ENCODE peak calls at places on chromosomes 7 and 10, in nine cellular contexts. S is Peyer's patch, H is left ventricle myocardium inferior, V is GM12865, U is MM.1S, Q is IMR-90, M is progenitor cell of endocrine pancreas, R is cardiac muscle cell, G is heart right ventricle. Z is an unnamed sample.

GRCh38 chr10:61742812-61743211 is 80.1 kb downstream of the CABCOCO1 start:
- DNase-seq in U (no peak), R (no peak), G (no peak), H (no peak), V (no peak), Q (no peak), S (no peak), M (no peak), Z (no peak)

GRCh38 chr10:74485283-74485682 is 334.3 kb downstream of the ADK start:
- DNase-seq in U (no peak), Q (no peak), V (no peak), G (no peak), S (no peak), H (no peak), M (no peak), R (no peak), Z (no peak)

GRCh38 chr7:101728128-101728527 is 89.3 kb upstream of the CUX1 start:
- DNase-seq in H (no peak), R (no peak), G (no peak), U (no peak), Q (no peak), V (no peak), S (no peak), M (no peak), Z (no peak)

GRCh38 chr7:140403878-140404564 is at the start of gene RAB19:
- DNase-seq in S (peak), G (no peak), R (peak), Q (no peak), H (no peak), M (peak), U (peak), V (peak), Z (no peak)

GRCh38 chr10:111756541-111757061 is 427.0 kb downstream of the GPAM start:
- DNase-seq in V (peak), M (peak), R (peak), Q (no peak), G (no peak), U (peak), H (peak), S (peak), Z (no peak)

GRCh38 chr10:114404171-114405010 is at the start of gene AFAP1L2:
- DNase-seq in G (peak), R (peak), V (no peak), H (peak), M (peak), U (no peak), S (peak), Q (no peak), Z (no peak)

GRCh38 chr10:133377818-133378250 is 1.2 kb upstream of the PAOX start:
- DNase-seq in S (no peak), V (no peak), H (no peak), U (no peak), G (no peak), Q (no peak), M (no peak), R (no peak), Z (no peak)

GRCh38 chr10:47244560-47245500 is 55.2 kb upstream of the GDF10 start:
- DNase-seq in U (no peak), Q (no peak), M (no peak), V (no peak), H (no peak), S (no peak), G (no peak), R (no peak), Z (no peak)

GRCh38 chr10:132628966-132629900 is 91.6 kb downstream of the INPP5A start:
- DNase-seq in Q (no peak), R (no peak), U (no peak), G (peak), H (peak), S (peak), V (no peak), M (no peak), Z (no peak)

GRCh38 chr7:34269084-34269483 is 363.7 kb downstream of the BMPER start:
- DNase-seq in S (no peak), Q (no peak), G (no peak), M (no peak), H (no peak), R (no peak), V (no peak), U (no peak), Z (no peak)

GRCh38 chr10:79472951-79473350 is 27.5 kb upstream of the ZCCHC24 start:
- DNase-seq in R (no peak), V (no peak), H (no peak), Q (no peak), S (no peak), U (no peak), G (no peak), M (no peak), Z (no peak)

GRCh38 chr10:115882021-115882420 is 391.0 kb downstream of the GFRA1 start:
- DNase-seq in Q (no peak), S (no peak), H (no peak), V (no peak), R (no peak), G (no peak), M (no peak), U (no peak), Z (no peak)

GRCh38 chr10:120272350-120272749 is 184.7 kb upstream of the PLPP4 start:
- DNase-seq in Q (no peak), R (no peak), H (no peak), V (no peak), M (no peak), U (no peak), S (no peak), G (no peak), Z (no peak)

GRCh38 chr10:21364196-21365114 is 161.0 kb downstream of the SKIDA1 start:
- DNase-seq in G (peak), R (peak), V (no peak), U (no peak), H (peak), Q (peak), M (no peak), S (peak), Z (peak)

GRCh38 chr7:28106316-28106957 is 74.2 kb downstream of the JAZF1 start:
- DNase-seq in U (no peak), R (peak), G (no peak), Q (peak), M (no peak), H (peak), S (no peak), V (no peak), Z (peak)

GRCh38 chr7:778968-779451 is 51.9 kb upstream of the PRKAR1B start:
- DNase-seq in S (no peak), H (no peak), U (no peak), R (no peak), Q (no peak), V (no peak), G (no peak), M (no peak), Z (no peak)

GRCh38 chr10:133100706-133101463 is 13.2 kb downstream of the ADGRA1 start:
- DNase-seq in H (no peak), Q (no peak), G (no peak), M (no peak), V (no peak), U (peak), R (peak), S (no peak), Z (no peak)

GRCh38 chr10:3838723-3839437 is 53.9 kb upstream of the KLF6 start:
- DNase-seq in Q (no peak), U (no peak), R (no peak), S (no peak), V (no peak), H (no peak), M (no peak), G (no peak), Z (no peak)

GRCh38 chr7:142158741-142159496 is 47.4 kb downstream of the MGAM2 start:
- DNase-seq in Q (no peak), V (no peak), M (no peak), S (peak), U (no peak), H (no peak), G (no peak), R (no peak), Z (no peak)

GRCh38 chr10:31644931-31645633 is 283.5 kb downstream of the ARHGAP12 start:
- DNase-seq in R (no peak), G (no peak), M (no peak), V (no peak), S (no peak), Q (peak), U (no peak), H (no peak), Z (peak)

GRCh38 chr10:22338260-22338894 is 6.9 kb upstream of the SPAG6 start:
- DNase-seq in H (no peak), U (no peak), Q (no peak), V (no peak), R (no peak), M (no peak), S (no peak), G (no peak), Z (no peak)

GRCh38 chr7:142568430-142569097 is 180.7 kb upstream of the PRSS1 start:
- DNase-seq in R (no peak), Q (peak), M (no peak), H (no peak), G (no peak), U (peak), V (no peak), S (no peak), Z (peak)

GRCh38 chr10:130715686-130716670 is 579.8 kb downstream of the GLRX3 start:
- DNase-seq in S (no peak), Q (no peak), U (no peak), R (no peak), G (no peak), V (no peak), M (no peak), H (no peak), Z (no peak)

GRCh38 chr7:102916426-102916825 is 3.6 kb downstream of the LRRC17 start:
- DNase-seq in S (no peak), H (no peak), G (no peak), V (no peak), Q (peak), R (no peak), M (no peak), U (no peak), Z (peak)

GRCh38 chr10:92552310-92552709 is 21.6 kb downstream of the IDE start:
- DNase-seq in G (no peak), R (no peak), V (peak), Q (no peak), S (no peak), U (no peak), M (no peak), H (no peak), Z (no peak)
- TF ChIP-seq CTCF in G (no peak), R (no peak), V (peak), Q (no peak), S (no peak), U (peak), M (peak), H (no peak), Z (peak)

GRCh38 chr7:44045226-44046014 is 918 bp downstream of the DBNL start:
- DNase-seq in R (no peak), U (peak), G (no peak), V (no peak), H (no peak), Q (no peak), S (no peak), M (no peak), Z (no peak)
- TF ChIP-seq CTCF in R (no peak), U (no peak), G (no peak), V (no peak), H (no peak), Q (no peak), S (no peak), M (no peak), Z (no peak)

GRCh38 chr10:34154371-34154770 is 660.7 kb downstream of the PARD3 start:
- DNase-seq in Q (no peak), U (no peak), H (no peak), M (no peak), R (no peak), S (no peak), G (no peak), V (no peak), Z (no peak)

GRCh38 chr10:34157501-34157900 is 657.6 kb downstream of the PARD3 start:
- DNase-seq in V (no peak), M (no peak), G (no peak), U (no peak), S (no peak), R (no peak), Q (peak), H (no peak), Z (no peak)

GRCh38 chr10:34152434-34152833 is 662.7 kb downstream of the PARD3 start:
- DNase-seq in M (no peak), S (no peak), H (no peak), Q (no peak), V (no peak), R (no peak), G (no peak), U (no peak), Z (no peak)

GRCh38 chr10:34160595-34160994 is 654.5 kb downstream of the PARD3 start:
- DNase-seq in G (no peak), H (no peak), M (no peak), V (no peak), R (no peak), U (no peak), Q (no peak), S (no peak), Z (no peak)

DNA sequence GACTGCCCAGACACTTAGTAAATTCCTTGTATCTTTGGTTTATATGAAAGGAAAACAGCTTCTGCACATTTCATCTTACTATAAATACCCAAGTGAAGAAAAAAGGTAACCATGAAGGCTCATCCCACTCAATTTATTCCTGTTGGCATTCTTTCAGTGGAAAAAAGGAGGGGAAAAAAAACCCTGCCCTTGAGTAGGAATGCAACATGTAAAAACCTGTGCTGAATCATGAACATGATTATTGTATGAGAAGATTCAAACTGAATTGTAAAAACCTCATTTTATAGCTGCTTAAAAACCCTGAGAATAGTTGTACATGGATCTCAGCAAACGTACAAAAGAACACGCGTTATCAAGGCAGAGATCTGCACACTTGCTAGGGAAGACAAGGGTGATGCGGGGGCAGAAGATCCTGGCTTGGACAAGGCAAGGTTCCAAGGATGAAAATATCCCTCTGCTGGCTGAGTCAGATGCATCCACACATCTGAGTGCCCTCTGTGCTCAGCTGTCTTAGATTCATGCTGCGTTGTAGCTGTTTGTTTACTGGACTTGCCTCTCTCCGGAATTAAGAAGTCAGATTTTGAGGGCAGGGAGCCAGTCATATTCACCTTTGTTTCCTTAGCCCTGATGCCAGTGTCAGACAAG is 658.2 kb downstream of the PARD3 start:
- DNase-seq in M (no peak), V (no peak), G (no peak), Q (peak), H (no peak), R (no peak), U (no peak), S (no peak), Z (peak)
- TF ChIP-seq CTCF in M (no peak), V (no peak), G (no peak), Q (peak), H (peak), R (no peak), U (no peak), S (no peak), Z (peak)

GRCh38 chr10:70283445-70284399 is at the start of gene NPFFR1:
- DNase-seq in S (no peak), V (no peak), M (peak), R (peak), Q (no peak), G (no peak), H (no peak), U (no peak), Z (no peak)
- TF ChIP-seq CTCF in S (no peak), V (no peak), M (no peak), R (no peak), Q (no peak), G (peak), H (peak), U (no peak), Z (no peak)

DNA sequence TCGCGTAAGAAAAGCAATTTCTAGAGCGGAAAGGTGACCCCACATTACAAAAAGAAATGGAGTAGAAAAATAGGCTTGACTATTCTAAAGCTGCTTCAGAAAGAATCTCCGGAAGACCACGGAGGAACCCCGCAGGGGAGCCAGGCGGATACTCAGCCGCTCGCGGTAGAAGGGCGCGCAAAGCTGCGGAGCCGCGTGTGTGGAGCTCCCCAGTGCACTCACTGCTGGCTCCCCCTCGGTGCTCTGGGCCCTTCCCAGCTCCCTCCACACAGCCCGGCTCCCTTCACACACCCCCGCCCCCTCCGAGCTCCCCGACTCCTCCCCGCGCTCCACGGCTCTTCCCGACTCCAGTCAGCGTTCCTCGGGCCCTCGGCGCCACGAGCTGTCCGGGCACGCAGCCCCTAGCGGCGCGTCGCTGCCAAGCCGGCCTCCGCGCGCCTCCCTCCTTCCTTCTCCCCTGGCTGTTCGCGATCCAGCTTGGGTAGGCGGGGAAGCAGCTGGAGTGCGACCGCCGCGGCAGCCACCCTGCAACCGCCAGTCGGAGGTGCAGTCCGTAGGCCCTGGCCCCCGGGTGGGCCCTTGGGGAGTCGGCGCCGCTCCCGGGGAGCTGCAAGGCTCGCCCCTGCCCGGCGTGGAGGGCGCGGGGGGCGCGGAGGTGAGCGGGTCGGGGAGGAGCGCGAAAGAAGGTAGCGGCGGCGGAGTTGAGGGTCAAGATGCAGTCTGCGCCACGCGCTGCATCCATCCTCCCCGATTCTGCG is at the start of gene STEAP2:
- DNase-seq in R (peak), H (peak), S (peak), G (peak), M (peak), Q (peak), U (peak), V (peak), Z (peak)
- TF ChIP-seq CTCF in R (peak), H (peak), S (peak), G (peak), M (peak), Q (peak), U (peak), V (peak), Z (peak)

Z was measured in HFFc6.